ENCODE peak calls at places on chromosomes 1 and 21, in seven cellular contexts. F, I, C, D, S, K and Q are unnamed samples. For H3K4me1, the result is how much of the 10 kb centered on the place peaks cover.

GRCh38 chr21:46081862-46082637 is 15.9 kb upstream of the COL6A2 start:
- DNase-seq in C (no peak), F (no peak), S (no peak), K (peak), D (no peak), I (no peak), Q (peak)

GRCh38 chr1:113809651-113810602 is 2.3 kb downstream of the RSBN1 start:
- DNase-seq in D (no peak), S (peak), K (no peak), C (peak), I (no peak), F (peak), Q (no peak)

GRCh38 chr1:206559661-206559995 is 52.3 kb downstream of the RASSF5 start:
- DNase-seq in I (no peak), S (no peak), C (no peak), F (no peak), K (no peak), D (no peak), Q (no peak)

GRCh38 chr1:25099343-25099951 is 132.9 kb downstream of the SYF2 start:
- DNase-seq in K (no peak), S (peak), C (no peak), I (no peak), F (no peak), D (no peak), Q (no peak)

GRCh38 chr1:168835791-168836190 is 106.8 kb upstream of the DPT start:
- DNase-seq in K (no peak), F (no peak), S (no peak), C (no peak), D (no peak), I (no peak), Q (no peak)

GRCh38 chr1:176515310-176515709 is 52.3 kb downstream of the PAPPA2 start:
- DNase-seq in C (peak), I (no peak), D (no peak), S (no peak), F (peak), K (no peak), Q (no peak)

GRCh38 chr1:185442065-185442464 is 125.0 kb upstream of the IVNS1ABP start:
- DNase-seq in S (no peak), D (no peak), K (no peak), C (peak), I (no peak), F (no peak), Q (no peak)

GRCh38 chr1:245512181-245512888 is 357.6 kb downstream of the KIF26B start:
- DNase-seq in S (no peak), D (no peak), K (no peak), I (peak), C (peak), F (no peak), Q (no peak)

GRCh38 chr1:221575605-221576004 is 166.3 kb downstream of the DUSP10 start:
- DNase-seq in F (peak), D (no peak), S (no peak), K (no peak), I (peak), C (no peak), Q (no peak)

GRCh38 chr1:20124451-20125057 is 5.2 kb upstream of the PLA2G2D start:
- DNase-seq in D (peak), F (peak), S (peak), I (peak), K (no peak), C (peak), Q (no peak)

GRCh38 chr1:169779970-169780369 is 14.7 kb downstream of the METTL18 start:
- DNase-seq in K (no peak), D (no peak), C (peak), I (peak), S (no peak), F (no peak), Q (no peak)

GRCh38 chr1:164718821-164719220 is 159.8 kb downstream of the PBX1 start:
- DNase-seq in D (no peak), K (no peak), C (peak), S (no peak), I (peak), F (no peak), Q (no peak)

GRCh38 chr1:203048555-203049051 is 22.3 kb downstream of the PPFIA4 start:
- DNase-seq in D (peak), S (no peak), I (no peak), F (peak), C (no peak), K (peak), Q (no peak)

GRCh38 chr1:155169541-155169940 is 3.6 kb downstream of the KRTCAP2 start:
- DNase-seq in C (no peak), K (no peak), S (no peak), F (no peak), I (no peak), D (no peak), Q (no peak)
- H3K4me1 ChIP-seq in C (under half), K (under half), S (under half), F (under half), I (under half), D (under half), Q (under half)

DNA sequence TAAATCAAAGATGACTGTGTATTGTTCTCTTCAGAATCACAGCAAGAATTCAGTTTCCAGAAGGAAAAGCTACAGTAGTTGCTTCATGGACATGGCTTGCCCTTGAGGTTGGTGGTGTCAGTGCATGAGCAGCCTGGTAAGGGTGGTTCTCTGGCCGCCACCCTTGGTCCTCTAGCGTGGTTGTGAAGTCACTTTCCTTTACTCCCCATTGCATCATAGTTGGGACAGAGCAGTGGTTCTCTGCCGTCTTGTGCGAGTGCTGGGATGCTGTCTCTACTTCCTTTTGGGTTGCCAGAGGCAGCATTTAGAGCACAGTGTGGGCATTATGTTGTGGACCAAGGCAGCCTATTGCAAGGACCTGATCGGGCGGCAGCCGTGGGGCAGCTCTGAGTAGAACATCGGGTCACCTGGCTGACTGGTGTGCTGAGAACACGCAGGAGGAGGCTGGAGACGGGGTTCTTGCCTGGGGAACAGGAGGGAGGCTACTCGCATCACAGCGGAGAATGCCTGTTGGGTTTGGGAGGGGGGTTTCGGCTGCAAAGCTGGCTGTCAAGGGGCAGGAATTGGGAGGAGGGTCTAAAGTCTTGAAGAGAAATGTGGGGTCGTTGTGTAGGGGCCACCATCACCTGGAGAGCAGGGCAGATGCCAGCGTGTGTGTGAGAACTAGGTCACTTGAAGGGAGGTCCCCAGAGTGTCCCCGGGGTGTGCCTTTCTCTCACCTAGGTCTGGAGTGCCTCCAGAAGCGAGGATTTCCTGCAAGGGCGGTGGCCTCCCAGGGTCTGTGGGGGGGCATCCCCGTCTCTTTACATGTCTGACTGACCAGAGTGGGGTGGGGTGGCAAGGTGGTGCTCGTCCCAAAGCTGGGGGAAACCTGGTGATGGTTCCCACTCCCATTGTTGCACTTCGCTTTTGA is 6.3 kb downstream of the ARF1 start:
- DNase-seq in D (no peak), I (peak), F (no peak), C (peak), S (peak), K (peak), Q (peak)
- H3K27ac ChIP-seq in D (no peak), I (peak), F (peak), C (peak), S (peak), K (no peak), Q (no peak)

GRCh38 chr1:53633073-53633704 is 105.8 kb downstream of the GLIS1 start:
- DNase-seq in F (no peak), D (no peak), C (no peak), K (no peak), I (no peak), S (no peak), Q (no peak)

GRCh38 chr1:53628286-53628955 is 110.5 kb downstream of the GLIS1 start:
- DNase-seq in F (no peak), D (no peak), K (no peak), I (no peak), C (no peak), S (no peak), Q (no peak)

GRCh38 chr1:53629101-53629691 is 109.8 kb downstream of the GLIS1 start:
- DNase-seq in C (no peak), I (no peak), K (no peak), F (no peak), D (no peak), S (no peak), Q (no peak)

GRCh38 chr1:53634571-53634979 is 104.4 kb downstream of the GLIS1 start:
- DNase-seq in F (no peak), K (no peak), I (no peak), C (no peak), D (no peak), S (no peak), Q (no peak)

DNA sequence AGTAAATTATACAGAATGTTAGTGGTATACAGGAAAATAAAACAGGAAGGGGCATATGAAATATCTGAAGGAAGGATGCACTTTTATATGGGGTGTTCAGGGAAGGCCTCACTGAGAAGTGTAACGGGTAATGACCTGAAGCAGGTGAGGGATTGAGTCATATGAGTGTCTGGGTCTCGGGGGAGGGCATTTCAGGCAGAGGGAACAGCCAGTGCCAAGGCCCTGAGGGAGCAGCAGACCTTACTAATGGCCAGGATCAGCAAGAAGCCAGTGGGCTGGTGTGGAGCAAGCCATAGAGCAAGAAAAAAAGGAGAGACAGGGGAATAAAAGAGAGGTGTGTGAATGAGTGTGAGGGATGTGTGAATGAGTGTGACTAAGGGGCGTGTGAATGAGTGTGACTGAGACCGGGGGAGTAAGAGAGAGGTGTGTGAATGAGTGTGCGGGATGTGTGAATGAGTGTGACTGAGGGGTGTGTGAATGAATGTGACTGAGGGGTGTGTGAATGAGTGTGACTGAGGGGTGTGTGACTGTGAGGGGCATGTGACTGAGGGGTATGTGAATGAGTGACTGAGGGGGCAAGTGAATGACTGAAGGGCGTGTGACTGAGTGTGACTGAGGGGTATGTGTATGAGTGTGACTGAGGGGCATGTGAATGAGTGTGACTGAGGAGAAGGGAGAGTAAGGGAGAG is 107.2 kb downstream of the GLIS1 start:
- DNase-seq in S (no peak), K (no peak), C (no peak), D (no peak), F (no peak), I (no peak), Q (no peak)
- H3K4me3 ChIP-seq in S (no peak), K (no peak), C (no peak), D (no peak), F (no peak), I (no peak), Q (no peak)

DNA sequence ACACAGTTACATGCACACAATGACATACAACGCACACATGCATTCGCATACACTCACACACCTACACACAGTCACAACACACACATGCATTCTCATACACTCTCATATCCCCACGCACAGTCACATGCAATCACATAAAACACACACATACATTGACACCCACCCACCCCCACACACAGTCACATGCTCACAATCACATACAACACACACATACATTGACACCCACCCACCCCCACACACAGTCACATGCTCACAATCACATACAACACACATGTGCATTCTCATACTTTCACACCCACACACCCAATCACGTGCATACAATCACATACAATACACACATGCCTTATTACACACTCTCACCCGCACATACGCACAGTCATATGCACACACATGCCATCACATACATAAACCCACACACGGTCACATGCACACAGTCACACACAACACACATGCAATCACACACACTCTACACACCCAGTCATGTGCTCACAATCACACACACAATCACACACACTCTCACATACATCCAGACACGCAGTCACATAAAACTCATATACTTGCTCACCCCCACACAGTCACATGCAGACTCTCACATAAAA is 134.3 kb downstream of the CASZ1 start:
- DNase-seq in I (no peak), D (no peak), C (no peak), F (no peak), K (no peak), S (no peak), Q (no peak)
- H3K4me1 ChIP-seq in I (under half), D (half or more), C (under half), F (under half), K (under half), S (under half), Q (under half)

DNA sequence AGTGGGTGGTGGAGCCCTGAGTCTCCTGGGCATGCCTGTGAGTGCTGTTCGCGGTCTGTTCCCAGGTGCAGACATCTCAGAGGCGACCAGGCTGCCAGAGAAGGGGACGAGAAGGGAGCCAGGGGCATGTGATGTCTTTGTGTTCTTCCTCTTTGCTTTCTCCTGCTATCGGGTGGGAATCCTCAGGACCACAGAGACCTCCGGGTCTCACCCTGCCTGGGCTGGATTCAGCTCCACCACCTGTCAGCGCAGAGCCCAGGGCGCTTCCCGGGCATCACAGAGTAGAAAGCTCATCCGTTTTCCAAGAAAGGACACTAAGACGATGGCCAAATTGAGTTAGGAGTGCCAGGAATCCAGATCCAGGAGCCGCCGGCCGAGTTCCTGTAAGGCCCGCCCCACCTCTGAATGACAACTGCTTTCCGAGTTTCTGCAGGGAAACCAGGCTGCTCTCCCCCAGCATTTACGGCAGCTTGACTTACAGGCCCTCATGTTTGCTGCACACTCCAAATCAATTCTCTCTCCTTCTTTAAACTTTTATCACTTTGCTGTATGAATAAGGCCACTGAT is 130.8 kb downstream of the CAMTA1 start:
- DNase-seq in K (no peak), S (no peak), C (no peak), I (no peak), D (no peak), F (no peak), Q (no peak)
- H3K27ac ChIP-seq in K (no peak), S (no peak), C (no peak), I (no peak), D (no peak), F (no peak), Q (no peak)

GRCh38 chr1:193514397-193514796 is 328.0 kb upstream of the B3GALT2 start:
- DNase-seq in F (no peak), S (no peak), I (no peak), D (no peak), C (no peak), K (no peak), Q (no peak)

GRCh38 chr1:193516755-193517388 is 330.5 kb upstream of the B3GALT2 start:
- DNase-seq in F (no peak), C (no peak), S (no peak), I (no peak), K (no peak), D (no peak), Q (no peak)

DNA sequence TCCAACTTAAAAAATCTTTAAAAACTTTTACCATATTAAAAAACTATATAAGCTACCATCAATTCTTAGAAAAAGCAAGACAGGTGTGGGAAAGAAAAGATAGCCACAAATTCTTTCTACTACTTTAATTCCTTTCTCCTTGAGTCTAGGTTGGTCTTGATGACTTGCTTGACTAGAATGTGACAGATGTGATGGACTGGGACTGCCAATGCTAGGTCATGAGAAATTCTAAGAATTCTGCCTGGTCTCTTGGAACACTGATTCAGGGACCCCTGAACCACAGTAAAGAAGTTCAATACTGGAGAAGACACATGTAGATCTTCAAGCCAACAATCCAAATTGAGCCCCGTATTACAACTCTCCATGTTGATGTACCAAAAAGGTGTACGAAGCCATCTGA is 326.6 kb upstream of the B3GALT2 start:
- DNase-seq in D (no peak), C (no peak), F (no peak), I (no peak), S (no peak), K (no peak), Q (no peak)
- H3K4me3 ChIP-seq in D (no peak), C (no peak), F (no peak), I (no peak), S (no peak), K (no peak), Q (no peak)

GRCh38 chr1:55213885-55214213 is 1.3 kb downstream of the USP24 start:
- DNase-seq in S (no peak), D (no peak), C (peak), I (no peak), F (peak), K (no peak), Q (no peak)
- H3K4me1 ChIP-seq in S (half or more), D (under half), C (under half), I (under half), F (under half), K (under half), Q (under half)

GRCh38 chr1:201739054-201739453 is 89.9 kb upstream of the IPO9 start:
- DNase-seq in F (no peak), D (no peak), K (no peak), C (peak), I (no peak), S (no peak), Q (peak)
- H3K27ac ChIP-seq in F (peak), D (no peak), K (no peak), C (peak), I (peak), S (peak), Q (no peak)

GRCh38 chr1:235632538-235633219 is 16.9 kb downstream of the GNG4 start:
- DNase-seq in S (no peak), D (no peak), F (no peak), K (no peak), C (peak), I (peak), Q (no peak)
- H3K4me3 ChIP-seq in S (peak), D (no peak), F (no peak), K (peak), C (peak), I (peak), Q (peak)

GRCh38 chr1:53068314-53069084 is 6.5 kb downstream of the PODN start:
- DNase-seq in I (no peak), S (no peak), K (peak), D (no peak), F (no peak), C (no peak), Q (no peak)
- H3K4me1 ChIP-seq in I (under half), S (under half), K (under half), D (under half), F (under half), C (under half), Q (under half)